ENCODE peak calls at places on chromosome 12, in four cellular contexts. C, W, P and A are unnamed samples.
A peak's percentile ranks its signal among the peaks of the same experiment; 100 is the strongest.

GRCh38 chr12:113392988-113393579 is 10.6 kb downstream of the SDS start:
- DNase-seq in W (no peak), P (no peak), C (no peak), A (peak; percentile 93)

GRCh38 chr12:94998322-94998721 is 5.2 kb downstream of the NDUFA12 start:
- DNase-seq in P (no peak), C (no peak), W (no peak), A (no peak)

GRCh38 chr12:38892090-38892786 is 13.2 kb downstream of the CPNE8 start:
- DNase-seq in W (no peak), P (no peak), C (no peak), A (peak; percentile 58)

GRCh38 chr12:110744176-110744575 is 1.5 kb upstream of the PPP1CC start:
- DNase-seq in P (peak; percentile 90), C (no peak), W (no peak), A (peak; percentile 52)

GRCh38 chr12:6613776-6614512 is 6.8 kb upstream of the CHD4 start:
- DNase-seq in P (peak; percentile 98), C (peak; percentile 86), W (peak; percentile 62), A (peak; percentile 100)

GRCh38 chr12:100504820-100505219 is 31.2 kb downstream of the NR1H4 start:
- DNase-seq in P (no peak), W (no peak), C (no peak), A (no peak)

GRCh38 chr12:117662220-117662619 is 300.8 kb upstream of the NOS1 start:
- DNase-seq in W (no peak), C (no peak), P (no peak), A (no peak)

GRCh38 chr12:105803292-105803691 is 335.5 kb downstream of the NUAK1 start:
- DNase-seq in P (no peak), W (no peak), C (no peak), A (no peak)

GRCh38 chr12:80702889-80703605 is 4.4 kb upstream of the MYF6 start:
- DNase-seq in C (no peak), W (no peak), P (peak; percentile 72), A (peak; percentile 84)

GRCh38 chr12:112419269-112420133 is 754 bp downstream of the PTPN11 start:
- DNase-seq in P (peak; percentile 90), W (peak; percentile 64), C (peak; percentile 74), A (peak; percentile 92)

GRCh38 chr12:65741662-65742480 is 82.4 kb upstream of the HMGA2 start:
- DNase-seq in C (no peak), P (peak; percentile 65), W (peak; percentile 80), A (peak; percentile 97)

GRCh38 chr12:109947511-109947910 is 47.4 kb downstream of the TCHP start:
- DNase-seq in C (no peak), W (no peak), P (peak; percentile 73), A (no peak)

GRCh38 chr12:3054993-3055711 is 22.0 kb upstream of the TSPAN9 start:
- DNase-seq in W (no peak), P (no peak), C (no peak), A (no peak)

GRCh38 chr12:124896461-124896860 is 18.0 kb downstream of the UBC start:
- DNase-seq in C (no peak), P (no peak), W (no peak), A (no peak)

GRCh38 chr12:122986258-122986871 is 5.9 kb downstream of the ARL6IP4 start:
- DNase-seq in P (no peak), C (no peak), W (no peak), A (no peak)

GRCh38 chr12:132572106-132572505 is 38.3 kb downstream of the LRCOL1 start:
- DNase-seq in W (no peak), P (no peak), C (peak; percentile 39), A (no peak)

GRCh38 chr12:47778842-47779241 is 5.8 kb downstream of the SLC48A1 start:
- DNase-seq in C (no peak), P (no peak), W (no peak), A (no peak)

GRCh38 chr12:30450872-30451271 is 244.8 kb downstream of the IPO8 start:
- DNase-seq in C (no peak), P (peak; percentile 29), W (no peak), A (no peak)

GRCh38 chr12:121399391-121400331 is at the start of gene RNF34:
- DNase-seq in C (peak; percentile 99), W (peak; percentile 96), P (peak; percentile 99), A (peak; percentile 100)

GRCh38 chr12:1838223-1838993 is 18.0 kb downstream of the LRTM2 start:
- DNase-seq in P (no peak), W (no peak), C (no peak), A (no peak)

GRCh38 chr12:6700646-6701051 is at the start of gene PIANP:
- DNase-seq in P (peak; percentile 33), W (peak; percentile 57), C (no peak), A (peak; percentile 77)

GRCh38 chr12:111393700-111394275 is 11.9 kb upstream of the SH2B3 start:
- DNase-seq in P (peak; percentile 56), C (peak; percentile 74), W (no peak), A (peak; percentile 88)

GRCh38 chr12:62834406-62834805 is 100.5 kb downstream of the PPM1H start:
- DNase-seq in W (no peak), C (no peak), P (no peak), A (peak; percentile 73)

GRCh38 chr12:8913702-8914032 is 642 bp upstream of the PHC1 start:
- DNase-seq in W (no peak), P (no peak), C (no peak), A (no peak)

GRCh38 chr12:11658796-11659195 is 9.3 kb downstream of the ETV6 start:
- DNase-seq in C (no peak), P (peak; percentile 78), W (no peak), A (peak; percentile 90)

GRCh38 chr12:46354111-46354798 is 18.3 kb downstream of the SLC38A2 start:
- DNase-seq in C (no peak), P (no peak), W (no peak), A (no peak)

GRCh38 chr12:82517027-82517426 is 158.7 kb downstream of the METTL25 start:
- DNase-seq in P (peak; percentile 2), W (peak; percentile 20), C (no peak), A (peak; percentile 75)

GRCh38 chr12:88202500-88202899 is 60.4 kb downstream of the TMTC3 start:
- DNase-seq in W (no peak), C (no peak), P (peak; percentile 35), A (no peak)

GRCh38 chr12:109981311-109981710 is 14.9 kb downstream of the GIT2 start:
- DNase-seq in P (no peak), C (no peak), W (no peak), A (no peak)

GRCh38 chr12:99063182-99063581 is 418.1 kb downstream of the APAF1 start:
- DNase-seq in P (no peak), C (no peak), W (no peak), A (no peak)

GRCh38 chr12:111585619-111586135 is 13.4 kb downstream of the ATXN2 start:
- DNase-seq in C (no peak), W (no peak), P (no peak), A (no peak)

GRCh38 chr12:11876301-11876700 is 194.4 kb upstream of the BCL2L14 start:
- DNase-seq in C (no peak), W (no peak), P (no peak), A (no peak)

GRCh38 chr12:6871052-6871957 is 1.8 kb downstream of the SPSB2 start:
- DNase-seq in C (no peak), P (peak; percentile 69), W (no peak), A (peak; percentile 74)

GRCh38 chr12:131102493-131102931 is 148.8 kb downstream of the ADGRD1 start:
- DNase-seq in C (no peak), P (no peak), W (no peak), A (peak; percentile 47)

GRCh38 chr12:118126119-118126757 is 9.7 kb upstream of the PEBP1 start:
- DNase-seq in W (no peak), P (no peak), C (peak; percentile 75), A (no peak)